ENCODE peak calls at places on chromosomes 16 and 17, in five cellular contexts. P is RWPE1, S is tibial nerve, H is psoas muscle, I is transverse colon. N is an unnamed sample.

GRCh38 chr16:80620656-80621605 is 80.1 kb downstream of the DYNLRB2 start:
- DNase-seq in P (no peak), S (no peak), H (no peak), I (no peak), N (peak)

GRCh38 chr16:84331998-84332780 is 36.1 kb upstream of the ATP2C2 start:
- DNase-seq in P (peak), S (no peak), H (no peak), I (no peak), N (no peak)

GRCh38 chr17:55484575-55484974 is 26.7 kb downstream of the SMIM36 start:
- DNase-seq in P (no peak), S (no peak), H (no peak), I (no peak), N (no peak)

GRCh38 chr17:44780161-44780560 is 21.4 kb downstream of the ADAM11 start:
- DNase-seq in P (no peak), S (no peak), H (no peak), I (no peak), N (peak)

GRCh38 chr16:57752203-57752580 is 16.6 kb downstream of the KATNB1 start:
- DNase-seq in P (no peak), S (no peak), H (no peak), I (no peak), N (peak)

GRCh38 chr16:8908779-8909468 is 26.8 kb downstream of the LITAFD start:
- DNase-seq in P (no peak), S (no peak), H (no peak), I (no peak), N (no peak)

GRCh38 chr17:79152636-79153035 is 78.0 kb downstream of the ENGASE start:
- DNase-seq in P (no peak), S (no peak), H (no peak), I (no peak), N (peak)

GRCh38 chr17:78558181-78558850 is 18.9 kb downstream of the DNAH17 start:
- DNase-seq in P (peak), S (no peak), H (no peak), I (no peak), N (no peak)

DNA sequence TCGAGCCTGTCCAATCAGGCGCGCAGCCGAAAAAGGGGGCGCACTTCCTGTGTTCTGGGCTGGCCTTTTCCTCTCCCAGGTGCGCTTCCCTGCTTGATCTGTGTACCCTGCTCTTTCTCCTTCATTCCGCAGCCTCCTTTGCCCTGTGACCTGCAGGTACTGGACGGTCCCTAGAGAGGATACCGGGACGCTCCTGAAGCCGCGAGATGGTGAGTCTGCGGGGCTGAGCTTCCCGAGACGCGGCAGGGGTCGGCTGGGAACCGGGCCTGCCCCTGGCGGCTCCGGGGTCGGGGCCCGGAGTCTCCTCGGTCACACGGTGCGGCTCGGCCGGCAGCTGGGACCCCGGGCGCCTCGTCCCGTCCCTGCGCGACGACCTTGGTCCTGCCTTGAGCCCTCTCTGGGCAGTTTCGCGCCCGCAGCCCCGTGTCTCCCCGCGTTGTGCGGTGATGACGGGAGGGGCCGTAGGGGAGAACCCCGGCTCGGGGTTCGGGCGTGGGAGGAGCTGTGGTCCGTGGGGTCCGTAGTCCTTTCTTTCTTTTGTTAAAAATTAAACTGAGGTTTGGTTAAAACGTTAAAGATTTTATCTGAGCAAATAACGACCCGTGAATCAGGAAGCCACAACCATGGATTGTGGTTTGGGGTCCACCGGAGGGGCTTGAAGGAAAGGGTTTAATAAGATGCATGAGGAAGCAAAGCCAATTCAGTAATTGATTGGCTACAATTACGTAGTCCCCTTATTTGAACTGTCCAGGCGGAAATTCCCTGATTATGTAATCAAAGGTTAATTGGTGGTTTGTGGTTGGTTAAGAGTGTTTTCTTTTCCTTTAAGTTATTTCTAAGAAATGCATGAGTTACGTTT is 172.8 kb upstream of the ZNF267 start:
- DNase-seq in P (no peak), S (peak), H (peak), I (peak), N (peak)
- TF ChIP-seq CTCF in P (no peak), S (no peak), H (no peak), I (no peak), N (no peak)

DNA sequence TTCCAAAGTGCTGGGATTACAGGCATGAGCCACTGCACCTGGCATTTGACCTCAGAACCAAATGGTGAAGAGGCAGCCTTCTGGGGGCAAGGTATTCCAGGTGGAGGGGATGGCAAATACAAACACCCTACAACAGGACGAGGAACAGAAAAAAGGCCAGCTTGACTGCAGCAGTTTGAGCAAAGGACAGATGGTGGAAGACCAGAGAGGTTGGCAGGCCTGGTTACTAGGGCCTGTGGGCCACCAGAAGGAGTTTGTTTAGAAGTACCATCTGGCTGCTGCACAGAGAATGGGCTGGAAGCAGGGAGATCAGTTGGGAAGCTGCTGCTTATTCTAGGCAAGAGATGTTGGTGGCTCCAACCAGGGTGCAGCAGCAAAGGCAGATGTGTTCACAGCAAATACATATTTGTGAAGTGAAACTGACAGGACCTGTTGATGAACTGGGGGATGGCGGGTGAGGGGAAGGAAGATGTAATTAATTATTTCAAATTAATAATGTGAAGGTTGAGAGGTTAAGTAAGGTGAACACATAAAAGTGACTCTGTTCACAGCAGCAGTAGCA is 2.8 kb upstream of the YPEL2 start:
- DNase-seq in P (no peak), S (no peak), H (no peak), I (no peak), N (no peak)
- H3K27ac ChIP-seq in P (no peak), S (no peak), H (peak), I (peak), N (peak)

DNA sequence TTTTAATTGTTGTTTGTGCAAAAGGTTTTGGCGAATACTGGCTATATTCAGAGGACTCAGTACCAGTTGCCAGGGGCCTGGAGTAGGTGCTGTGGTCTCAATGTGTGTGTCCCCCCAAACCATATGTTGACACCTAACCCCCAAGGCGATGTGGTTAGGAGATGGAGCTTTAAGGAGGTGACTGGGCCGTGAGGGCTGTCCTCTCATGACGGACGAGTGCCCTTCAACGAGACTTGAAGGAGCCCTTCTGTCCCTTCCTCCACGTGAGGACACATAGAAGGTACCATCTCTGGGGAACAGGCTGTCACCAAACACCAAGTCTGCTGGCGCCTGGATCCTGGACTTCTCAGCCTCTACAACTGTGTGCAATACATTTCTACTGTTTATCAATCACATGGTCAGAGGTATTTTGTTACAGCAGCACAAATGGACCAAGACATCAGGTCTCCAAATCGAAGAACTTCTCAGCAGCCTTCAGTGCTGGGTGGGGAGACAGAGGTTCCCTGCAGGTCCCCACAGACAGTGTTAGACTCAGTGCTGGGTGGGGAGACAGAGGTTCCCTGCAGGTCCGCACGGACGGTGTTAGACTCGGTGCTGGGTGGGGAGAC is 24.8 kb upstream of the METRNL start:
- DNase-seq in P (no peak), S (peak), H (peak), I (no peak), N (no peak)
- TF ChIP-seq CTCF in P (no peak), S (no peak), H (no peak), I (no peak), N (no peak)

DNA sequence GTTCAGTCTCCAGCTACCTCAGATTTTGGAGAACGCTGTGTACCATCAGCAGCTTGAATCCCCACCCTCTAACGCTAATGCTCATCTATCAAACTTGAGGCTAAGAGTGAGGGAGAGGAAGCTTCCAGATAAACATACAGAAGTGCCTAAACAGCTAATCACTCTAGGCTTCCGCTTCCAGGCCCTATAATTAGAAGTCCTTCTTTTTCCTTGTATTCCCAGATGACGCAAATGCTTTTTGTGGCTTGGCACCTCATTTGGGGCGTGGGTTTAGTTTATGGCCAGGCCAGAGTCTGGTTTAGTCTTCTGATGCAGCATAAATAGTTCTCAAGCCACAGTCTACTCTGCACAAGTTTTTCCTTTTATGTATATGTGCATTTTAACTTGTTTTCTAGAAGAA is 263.4 kb downstream of the BCAS3 start:
- DNase-seq in P (peak), S (peak), H (no peak), I (peak), N (peak)
- H3K27ac ChIP-seq in P (no peak), S (peak), H (peak), I (peak), N (peak)

DNA sequence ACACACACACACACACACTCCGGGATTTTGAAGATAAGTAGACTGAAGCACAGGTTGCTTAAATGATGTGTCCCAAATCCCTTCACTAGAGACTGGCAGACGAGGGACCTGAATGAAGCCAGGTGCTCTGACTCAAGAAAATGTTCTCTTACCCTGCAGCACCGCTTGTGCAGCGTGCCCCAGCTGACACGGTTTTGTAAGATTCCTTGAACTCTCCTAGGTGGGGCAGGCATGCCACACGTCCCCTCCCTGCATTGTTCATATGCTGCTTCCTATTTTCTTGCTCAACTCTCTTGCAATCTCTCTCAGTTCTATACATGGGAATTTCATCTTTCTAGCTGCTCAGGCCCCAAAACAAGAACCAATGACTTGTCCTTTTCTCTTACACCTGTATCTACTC is 22.1 kb upstream of the HNF1B start:
- DNase-seq in P (no peak), S (no peak), H (no peak), I (no peak), N (peak)
- TF ChIP-seq CTCF in P (no peak), S (no peak), H (no peak), I (no peak), N (no peak)